ENCODE peak calls at places on chromosomes 12 and 14, in nine cellular contexts. One of them, this sample, is unnamed.

GRCh38 chr12:68374315-68374982 is 42.3 kb upstream of the MDM1 start:
- DNase-seq in choroid plexus epithelial cell: no peak
- DNase-seq in psoas muscle: no peak
- DNase-seq in left lung: no peak
- DNase-seq in Panc1: no peak
- DNase-seq in lung: no peak
- DNase-seq in AG09319: no peak
- DNase-seq in HFFc6: no peak
- DNase-seq in esophagus squamous epithelium: no peak
- DNase-seq in this sample: peak

GRCh38 chr12:107655281-107656065 is 30.1 kb upstream of the PWP1 start:
- DNase-seq in choroid plexus epithelial cell: no peak
- DNase-seq in psoas muscle: no peak
- DNase-seq in left lung: no peak
- DNase-seq in Panc1: no peak
- DNase-seq in lung: no peak
- DNase-seq in AG09319: no peak
- DNase-seq in HFFc6: no peak
- DNase-seq in esophagus squamous epithelium: no peak
- DNase-seq in this sample: no peak

GRCh38 chr14:63573579-63573978 is 30.4 kb upstream of the PPP2R5E start:
- DNase-seq in choroid plexus epithelial cell: peak
- DNase-seq in psoas muscle: no peak
- DNase-seq in left lung: no peak
- DNase-seq in Panc1: no peak
- DNase-seq in lung: no peak
- DNase-seq in AG09319: no peak
- DNase-seq in HFFc6: peak
- DNase-seq in esophagus squamous epithelium: no peak
- DNase-seq in this sample: no peak

GRCh38 chr12:7501031-7501585 is 2.5 kb downstream of the CD163 start:
- DNase-seq in choroid plexus epithelial cell: peak
- DNase-seq in psoas muscle: no peak
- DNase-seq in left lung: no peak
- DNase-seq in Panc1: no peak
- DNase-seq in lung: no peak
- DNase-seq in AG09319: no peak
- DNase-seq in HFFc6: peak
- DNase-seq in esophagus squamous epithelium: no peak
- DNase-seq in this sample: no peak

GRCh38 chr12:55979069-55979468 is 5.2 kb downstream of the RAB5B start:
- DNase-seq in choroid plexus epithelial cell: no peak
- DNase-seq in psoas muscle: no peak
- DNase-seq in left lung: no peak
- DNase-seq in Panc1: no peak
- DNase-seq in lung: no peak
- DNase-seq in AG09319: no peak
- DNase-seq in HFFc6: no peak
- DNase-seq in esophagus squamous epithelium: no peak
- DNase-seq in this sample: no peak

GRCh38 chr12:38465020-38465419 is 148.4 kb downstream of the ALG10B start:
- DNase-seq in choroid plexus epithelial cell: no peak
- DNase-seq in psoas muscle: no peak
- DNase-seq in left lung: no peak
- DNase-seq in Panc1: no peak
- DNase-seq in lung: no peak
- DNase-seq in AG09319: no peak
- DNase-seq in HFFc6: no peak
- DNase-seq in esophagus squamous epithelium: no peak
- DNase-seq in this sample: no peak

GRCh38 chr12:110367209-110367864 is 36.2 kb downstream of the ANAPC7 start:
- DNase-seq in choroid plexus epithelial cell: peak
- DNase-seq in psoas muscle: no peak
- DNase-seq in left lung: no peak
- DNase-seq in Panc1: no peak
- DNase-seq in lung: no peak
- DNase-seq in AG09319: no peak
- DNase-seq in HFFc6: no peak
- DNase-seq in esophagus squamous epithelium: no peak
- DNase-seq in this sample: no peak

GRCh38 chr14:92511472-92512247 is 1.9 kb upstream of the RIN3 start:
- DNase-seq in choroid plexus epithelial cell: peak
- DNase-seq in psoas muscle: no peak
- DNase-seq in left lung: no peak
- DNase-seq in Panc1: peak
- DNase-seq in lung: peak
- DNase-seq in AG09319: peak
- DNase-seq in HFFc6: peak
- DNase-seq in esophagus squamous epithelium: no peak
- DNase-seq in this sample: no peak

GRCh38 chr12:32290411-32290810 is 108.9 kb upstream of the FGD4 start:
- DNase-seq in choroid plexus epithelial cell: peak
- DNase-seq in psoas muscle: no peak
- DNase-seq in left lung: no peak
- DNase-seq in Panc1: no peak
- DNase-seq in lung: no peak
- DNase-seq in AG09319: peak
- DNase-seq in HFFc6: peak
- DNase-seq in esophagus squamous epithelium: no peak
- DNase-seq in this sample: no peak

GRCh38 chr12:12870454-12870853 is 20.9 kb upstream of the GPRC5A start:
- DNase-seq in choroid plexus epithelial cell: peak
- DNase-seq in psoas muscle: no peak
- DNase-seq in left lung: no peak
- DNase-seq in Panc1: no peak
- DNase-seq in lung: no peak
- DNase-seq in AG09319: peak
- DNase-seq in HFFc6: peak
- DNase-seq in esophagus squamous epithelium: no peak
- DNase-seq in this sample: no peak

GRCh38 chr12:104668274-104668718 is 211.5 kb downstream of the CHST11 start:
- DNase-seq in choroid plexus epithelial cell: peak
- DNase-seq in psoas muscle: no peak
- DNase-seq in left lung: no peak
- DNase-seq in Panc1: no peak
- DNase-seq in lung: no peak
- DNase-seq in AG09319: no peak
- DNase-seq in HFFc6: no peak
- DNase-seq in esophagus squamous epithelium: no peak
- DNase-seq in this sample: no peak

GRCh38 chr12:104669851-104670337 is 213.1 kb downstream of the CHST11 start:
- DNase-seq in choroid plexus epithelial cell: peak
- DNase-seq in psoas muscle: peak
- DNase-seq in left lung: peak
- DNase-seq in Panc1: no peak
- DNase-seq in lung: peak
- DNase-seq in AG09319: no peak
- DNase-seq in HFFc6: no peak
- DNase-seq in esophagus squamous epithelium: no peak
- DNase-seq in this sample: peak

GRCh38 chr12:104670439-104671406 is 214.0 kb downstream of the CHST11 start:
- DNase-seq in choroid plexus epithelial cell: no peak
- DNase-seq in psoas muscle: no peak
- DNase-seq in left lung: peak
- DNase-seq in Panc1: no peak
- DNase-seq in lung: peak
- DNase-seq in AG09319: no peak
- DNase-seq in HFFc6: no peak
- DNase-seq in esophagus squamous epithelium: no peak
- DNase-seq in this sample: no peak

GRCh38 chr12:104667139-104667538 is 210.4 kb downstream of the CHST11 start:
- DNase-seq in choroid plexus epithelial cell: peak
- DNase-seq in psoas muscle: no peak
- DNase-seq in left lung: no peak
- DNase-seq in Panc1: no peak
- DNase-seq in lung: peak
- DNase-seq in AG09319: no peak
- DNase-seq in HFFc6: no peak
- DNase-seq in esophagus squamous epithelium: no peak
- DNase-seq in this sample: no peak

DNA sequence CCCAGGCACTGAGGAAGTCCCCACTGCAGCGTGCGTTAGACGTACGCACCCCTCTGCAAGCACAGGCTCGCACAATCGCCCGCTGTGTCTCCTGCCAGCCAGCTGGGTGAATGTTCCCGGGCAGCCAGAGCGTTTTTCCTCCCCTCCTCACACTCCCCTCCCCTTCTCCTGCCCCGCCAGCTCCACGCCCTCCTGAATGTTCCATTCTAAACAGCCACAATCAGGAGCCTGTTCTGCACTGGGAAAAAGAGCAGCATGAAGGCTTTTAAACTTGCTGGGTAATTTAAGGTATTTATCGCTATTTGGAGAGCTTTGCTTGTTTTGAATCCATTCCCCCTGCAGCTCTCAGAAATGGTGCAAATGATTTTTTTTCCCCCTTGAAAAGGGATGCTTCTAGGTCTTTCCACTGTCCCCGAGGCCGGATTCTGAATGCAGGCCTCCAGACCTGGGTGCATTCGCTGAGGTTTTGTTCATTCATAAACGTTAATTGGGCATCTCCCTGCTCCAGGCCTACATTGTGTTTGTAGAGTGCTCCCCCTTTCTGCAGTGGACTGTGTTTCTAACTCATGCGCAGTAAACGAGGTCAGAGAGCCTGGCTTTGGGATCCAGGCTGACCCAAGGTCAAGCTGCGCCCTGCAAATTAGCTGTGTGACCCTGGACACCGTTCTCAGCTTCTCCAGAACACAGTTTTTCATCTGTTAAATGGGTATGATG is 212.5 kb downstream of the CHST11 start:
- DNase-seq in choroid plexus epithelial cell: no peak
- DNase-seq in psoas muscle: no peak
- DNase-seq in left lung: peak
- DNase-seq in Panc1: no peak
- DNase-seq in lung: peak
- DNase-seq in AG09319: no peak
- DNase-seq in HFFc6: no peak
- DNase-seq in esophagus squamous epithelium: no peak
- DNase-seq in this sample: no peak
- TF ChIP-seq CTCF in choroid plexus epithelial cell: peak
- TF ChIP-seq CTCF in psoas muscle: peak
- TF ChIP-seq CTCF in left lung: no peak
- TF ChIP-seq CTCF in Panc1: peak
- TF ChIP-seq CTCF in lung: no peak
- TF ChIP-seq CTCF in AG09319: peak
- TF ChIP-seq CTCF in HFFc6: peak
- TF ChIP-seq CTCF in esophagus squamous epithelium: peak
- TF ChIP-seq CTCF in this sample: no peak

GRCh38 chr14:103727313-103728000 is 11.8 kb downstream of the ZFYVE21 start:
- DNase-seq in choroid plexus epithelial cell: no peak
- DNase-seq in psoas muscle: peak
- DNase-seq in left lung: peak
- DNase-seq in Panc1: no peak
- DNase-seq in lung: peak
- DNase-seq in AG09319: no peak
- DNase-seq in HFFc6: no peak
- DNase-seq in esophagus squamous epithelium: no peak
- DNase-seq in this sample: no peak

GRCh38 chr14:103730490-103731035 is 15.0 kb downstream of the ZFYVE21 start:
- DNase-seq in choroid plexus epithelial cell: no peak
- DNase-seq in psoas muscle: peak
- DNase-seq in left lung: peak
- DNase-seq in Panc1: no peak
- DNase-seq in lung: no peak
- DNase-seq in AG09319: no peak
- DNase-seq in HFFc6: no peak
- DNase-seq in esophagus squamous epithelium: no peak
- DNase-seq in this sample: no peak

GRCh38 chr14:103729496-103730448 is 14.2 kb downstream of the ZFYVE21 start:
- DNase-seq in choroid plexus epithelial cell: no peak
- DNase-seq in psoas muscle: peak
- DNase-seq in left lung: peak
- DNase-seq in Panc1: no peak
- DNase-seq in lung: no peak
- DNase-seq in AG09319: no peak
- DNase-seq in HFFc6: no peak
- DNase-seq in esophagus squamous epithelium: no peak
- DNase-seq in this sample: no peak

GRCh38 chr14:103728141-103728540 is 12.5 kb downstream of the ZFYVE21 start:
- DNase-seq in choroid plexus epithelial cell: no peak
- DNase-seq in psoas muscle: peak
- DNase-seq in left lung: peak
- DNase-seq in Panc1: no peak
- DNase-seq in lung: no peak
- DNase-seq in AG09319: no peak
- DNase-seq in HFFc6: no peak
- DNase-seq in esophagus squamous epithelium: no peak
- DNase-seq in this sample: no peak

GRCh38 chr14:103728721-103729120 is 13.1 kb downstream of the ZFYVE21 start:
- DNase-seq in choroid plexus epithelial cell: no peak
- DNase-seq in psoas muscle: peak
- DNase-seq in left lung: no peak
- DNase-seq in Panc1: no peak
- DNase-seq in lung: no peak
- DNase-seq in AG09319: no peak
- DNase-seq in HFFc6: no peak
- DNase-seq in esophagus squamous epithelium: no peak
- DNase-seq in this sample: no peak
- TF ChIP-seq CTCF in choroid plexus epithelial cell: no peak
- TF ChIP-seq CTCF in psoas muscle: no peak
- TF ChIP-seq CTCF in left lung: no peak
- TF ChIP-seq CTCF in Panc1: no peak
- TF ChIP-seq CTCF in lung: no peak
- TF ChIP-seq CTCF in AG09319: no peak
- TF ChIP-seq CTCF in HFFc6: no peak
- TF ChIP-seq CTCF in esophagus squamous epithelium: no peak
- TF ChIP-seq CTCF in this sample: no peak

GRCh38 chr14:74048291-74048690 is 29.1 kb downstream of the BBOF1 start:
- DNase-seq in choroid plexus epithelial cell: peak
- DNase-seq in psoas muscle: no peak
- DNase-seq in left lung: no peak
- DNase-seq in Panc1: no peak
- DNase-seq in lung: no peak
- DNase-seq in AG09319: no peak
- DNase-seq in HFFc6: peak
- DNase-seq in esophagus squamous epithelium: no peak
- DNase-seq in this sample: no peak
- TF ChIP-seq CTCF in choroid plexus epithelial cell: peak
- TF ChIP-seq CTCF in psoas muscle: no peak
- TF ChIP-seq CTCF in left lung: no peak
- TF ChIP-seq CTCF in Panc1: no peak
- TF ChIP-seq CTCF in lung: no peak
- TF ChIP-seq CTCF in AG09319: no peak
- TF ChIP-seq CTCF in HFFc6: no peak
- TF ChIP-seq CTCF in esophagus squamous epithelium: no peak
- TF ChIP-seq CTCF in this sample: no peak

DNA sequence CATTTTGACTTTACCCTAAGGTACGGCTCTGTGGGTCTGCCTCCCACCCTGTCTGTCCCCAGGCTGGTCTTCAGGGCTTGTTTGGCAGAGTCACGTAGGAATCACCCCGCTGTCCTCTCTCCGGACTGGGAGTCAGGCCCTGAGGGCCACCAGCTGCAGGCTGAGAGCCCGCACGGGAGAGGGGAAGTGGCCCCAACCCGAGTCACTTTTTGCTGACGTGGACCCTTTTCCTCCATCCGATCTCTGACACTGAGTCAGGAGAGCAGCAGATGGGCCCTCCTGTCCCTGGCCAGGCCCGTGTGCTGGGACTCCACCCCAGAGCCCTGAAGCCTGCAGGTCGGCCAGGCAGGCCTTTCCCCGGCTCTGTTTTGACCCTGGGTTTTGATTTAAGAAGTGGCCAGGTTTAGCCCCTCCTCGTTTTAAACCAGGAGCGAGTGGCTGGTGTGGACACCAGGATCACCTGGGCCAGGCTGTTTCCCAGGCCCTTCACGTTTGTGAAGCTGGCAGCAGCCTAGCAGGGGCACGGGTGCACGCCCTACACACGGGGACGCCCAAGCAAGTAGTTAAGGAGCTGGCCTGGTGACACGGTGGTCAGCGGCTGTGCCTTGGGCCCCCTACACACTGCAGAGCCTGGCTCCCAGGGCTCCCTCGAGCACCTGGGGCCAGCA is 12.5 kb upstream of the TEX22 start:
- DNase-seq in choroid plexus epithelial cell: no peak
- DNase-seq in psoas muscle: no peak
- DNase-seq in left lung: peak
- DNase-seq in Panc1: no peak
- DNase-seq in lung: no peak
- DNase-seq in AG09319: no peak
- DNase-seq in HFFc6: no peak
- DNase-seq in esophagus squamous epithelium: no peak
- DNase-seq in this sample: no peak
- TF ChIP-seq CTCF in choroid plexus epithelial cell: no peak
- TF ChIP-seq CTCF in psoas muscle: no peak
- TF ChIP-seq CTCF in left lung: no peak
- TF ChIP-seq CTCF in Panc1: no peak
- TF ChIP-seq CTCF in lung: no peak
- TF ChIP-seq CTCF in AG09319: no peak
- TF ChIP-seq CTCF in HFFc6: no peak
- TF ChIP-seq CTCF in esophagus squamous epithelium: no peak
- TF ChIP-seq CTCF in this sample: no peak